ENCODE peak calls at places on chromosomes 7 and 10, in five cellular contexts. S is AG04450, A is AG10803, C is AG09319, P is GM13977. M is an unnamed sample.

GRCh38 chr7:63867127-63867526 is 131.5 kb upstream of the ZNF722 start:
- DNase-seq in A (no peak), P (no peak), C (no peak), S (no peak), M (no peak)

GRCh38 chr7:106614751-106615150 is 46.2 kb downstream of the CCDC71L start:
- DNase-seq in S (no peak), P (no peak), A (peak; percentile 67), C (no peak), M (no peak)

GRCh38 chr10:71638087-71638576 is 81.4 kb downstream of the C10orf105 start:
- DNase-seq in P (no peak), S (no peak), C (no peak), A (no peak), M (no peak)

GRCh38 chr7:51592822-51593221 is 276.2 kb upstream of the COBL start:
- DNase-seq in S (no peak), A (no peak), C (no peak), P (no peak), M (no peak)

GRCh38 chr7:44060091-44060947 is 5.0 kb downstream of the PGAM2 start:
- DNase-seq in S (no peak), C (no peak), P (no peak), A (no peak), M (no peak)

GRCh38 chr7:1843271-1843861 is 173.3 kb downstream of the ELFN1 start:
- DNase-seq in S (no peak), A (peak; percentile 36), C (no peak), P (no peak), M (no peak)

GRCh38 chr7:39271386-39271785 is 293.7 kb downstream of the POU6F2 start:
- DNase-seq in C (no peak), A (peak; percentile 16), P (no peak), S (no peak), M (no peak)

GRCh38 chr7:130356760-130357611 is 12.4 kb downstream of the CPA5 start:
- DNase-seq in A (peak; percentile 85), P (no peak), S (peak; percentile 79), C (peak; percentile 64), M (peak; percentile 31)

GRCh38 chr10:99234067-99234738 is 1.4 kb downstream of the HPSE2 start:
- DNase-seq in A (peak; percentile 53), C (no peak), P (peak; percentile 87), S (no peak), M (peak; percentile 78)

GRCh38 chr7:1646957-1647891 is 22.9 kb upstream of the ELFN1 start:
- DNase-seq in S (no peak), C (no peak), A (peak; percentile 81), P (no peak), M (no peak)

GRCh38 chr10:95430231-95430951 is 130.8 kb downstream of the SORBS1 start:
- DNase-seq in C (peak; percentile 8), S (peak; percentile 15), P (peak; percentile 81), A (peak; percentile 53), M (peak; percentile 44)

GRCh38 chr10:103678104-103678526 is 177.3 kb downstream of the SH3PXD2A start:
- DNase-seq in S (peak; percentile 99), A (peak; percentile 99), C (peak; percentile 98), P (peak; percentile 93), M (peak; percentile 93)

GRCh38 chr10:129963831-129964501 is at the start of gene EBF3:
- DNase-seq in C (no peak), A (peak; percentile 75), S (no peak), P (no peak), M (peak; percentile 51)

GRCh38 chr7:131538071-131538790 is 18.2 kb downstream of the PODXL start:
- DNase-seq in P (no peak), S (no peak), C (no peak), A (peak; percentile 57), M (no peak)

GRCh38 chr7:44980393-44981034 is 1.7 kb upstream of the MYO1G start:
- DNase-seq in S (no peak), P (peak; percentile 69), C (no peak), A (peak; percentile 33), M (peak; percentile 97)

GRCh38 chr10:112446055-112446854 is 459 bp downstream of the ZDHHC6 start:
- DNase-seq in S (no peak), A (peak; percentile 5), C (no peak), P (no peak), M (peak; percentile 26)

GRCh38 chr10:70364772-70365091 is 17.7 kb downstream of the LRRC20 start:
- DNase-seq in P (no peak), S (no peak), C (no peak), A (no peak), M (no peak)

GRCh38 chr10:70362357-70362756 is 20.1 kb downstream of the LRRC20 start:
- DNase-seq in A (no peak), S (no peak), P (peak; percentile 21), C (no peak), M (no peak)

GRCh38 chr10:70367195-70367796 is 15.1 kb downstream of the LRRC20 start:
- DNase-seq in P (no peak), S (peak; percentile 74), A (peak; percentile 48), C (no peak), M (no peak)

GRCh38 chr10:70363292-70363691 is 19.1 kb downstream of the LRRC20 start:
- DNase-seq in S (no peak), C (no peak), A (no peak), P (no peak), M (no peak)

GRCh38 chr10:70364001-70364771 is 18.2 kb downstream of the LRRC20 start:
- DNase-seq in C (peak; percentile 97), S (peak; percentile 97), A (peak; percentile 99), P (peak; percentile 84), M (peak; percentile 90)
- TF ChIP-seq CTCF in C (peak; percentile 93), S (peak; percentile 94), A (peak; percentile 91), P (peak; percentile 93), M (peak; percentile 87)

DNA sequence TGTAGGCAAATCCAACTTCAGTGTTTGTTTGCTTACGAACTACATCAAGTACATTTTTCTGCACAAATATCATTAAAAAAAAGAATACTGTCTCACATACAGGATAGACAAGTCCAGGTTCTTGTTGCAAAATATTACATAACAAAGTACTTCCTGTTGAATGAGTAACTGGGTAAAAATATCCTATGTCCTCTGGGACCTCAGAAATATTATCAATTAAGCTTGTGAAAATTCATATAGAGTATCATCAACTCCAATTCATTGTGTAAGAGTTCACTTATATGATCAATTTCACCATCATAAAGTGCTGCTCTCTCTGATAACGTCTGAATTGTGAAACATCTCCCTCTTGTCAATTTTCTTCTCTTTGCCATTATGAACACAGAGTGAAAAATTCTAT is 22.6 kb downstream of the HERC4 start:
- DNase-seq in P (no peak), A (peak; percentile 36), C (no peak), S (no peak), M (no peak)
- TF ChIP-seq CTCF in P (no peak), A (no peak), C (no peak), S (no peak), M (no peak)

GRCh38 chr10:119596537-119597404 is at the start of gene TIAL1:
- DNase-seq in A (peak; percentile 100), S (peak; percentile 99), C (peak; percentile 98), P (peak; percentile 91), M (peak; percentile 98)
- TF ChIP-seq CTCF in A (no peak), S (no peak), C (no peak), P (no peak), M (no peak)

GRCh38 chr7:134457166-134457565 is 1.7 kb downstream of the AKR1B1 start:
- DNase-seq in A (peak; percentile 77), S (no peak), C (no peak), P (no peak), M (no peak)

GRCh38 chr7:134460000-134460399 is 1.1 kb upstream of the AKR1B1 start:
- DNase-seq in S (no peak), C (no peak), A (no peak), P (no peak), M (no peak)

GRCh38 chr7:134458806-134459698 is at the start of gene AKR1B1:
- DNase-seq in A (peak; percentile 92), S (peak; percentile 81), C (peak; percentile 81), P (peak; percentile 96), M (peak; percentile 94)

GRCh38 chr7:134461921-134462320 is 3.0 kb upstream of the AKR1B1 start:
- DNase-seq in A (no peak), S (no peak), P (no peak), C (no peak), M (no peak)

DNA sequence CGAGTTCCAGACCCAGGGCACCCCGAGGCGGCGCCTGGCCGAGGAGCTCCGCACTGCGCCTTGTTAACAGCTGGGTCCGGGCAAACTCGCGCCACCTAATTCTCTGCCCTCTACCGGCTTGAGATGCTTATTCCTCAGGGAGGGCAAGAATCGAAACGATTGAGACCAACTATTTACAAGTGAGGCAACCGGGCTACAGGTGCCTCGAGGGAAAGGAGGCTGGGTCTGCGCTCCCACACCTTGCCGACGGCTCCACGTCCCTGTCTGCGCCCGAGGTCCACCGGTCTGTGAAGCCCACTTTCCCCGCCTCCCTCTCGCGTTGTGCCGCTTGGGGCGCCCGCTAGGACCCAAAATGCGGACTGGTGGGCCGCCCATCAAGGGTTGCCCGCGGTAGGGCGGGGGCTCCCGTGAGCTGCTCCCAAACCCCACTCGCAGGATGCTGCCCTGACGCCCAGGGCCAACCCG is 527 bp downstream of the AKR1B1 start:
- DNase-seq in C (no peak), S (no peak), A (peak; percentile 42), P (peak; percentile 75), M (peak; percentile 68)
- TF ChIP-seq CTCF in C (peak; percentile 38), S (peak; percentile 44), A (peak; percentile 43), P (peak; percentile 11), M (peak; percentile 22)

GRCh38 chr7:19106308-19107141 is 10.9 kb downstream of the TWIST1 start:
- DNase-seq in P (no peak), S (no peak), A (no peak), C (no peak), M (no peak)

GRCh38 chr7:19107392-19108147 is 9.9 kb downstream of the TWIST1 start:
- DNase-seq in A (peak; percentile 83), C (no peak), S (no peak), P (no peak), M (no peak)

GRCh38 chr7:19107142-19107391 is 10.4 kb downstream of the TWIST1 start:
- DNase-seq in P (no peak), S (no peak), A (no peak), C (no peak), M (no peak)

GRCh38 chr7:19102884-19103283 is 14.6 kb downstream of the TWIST1 start:
- DNase-seq in A (no peak), S (no peak), P (no peak), C (no peak), M (no peak)

GRCh38 chr7:19105546-19105945 is 11.9 kb downstream of the TWIST1 start:
- DNase-seq in A (no peak), C (no peak), S (no peak), P (no peak), M (no peak)
- TF ChIP-seq CTCF in A (no peak), C (no peak), S (no peak), P (no peak), M (no peak)

M was measured in activated CD8-positive, alpha-beta T cell treated with anti-CD3 and anti-CD28 coated beads for 36 hours.